ENCODE peak calls at places on chromosomes 1 and 21, in seven cellular contexts. One of them, this sample, is unnamed.

GRCh38 chr1:236810018-236810417 is 14.9 kb downstream of the MTR start:
- DNase-seq in GM23338: no peak
- DNase-seq in tibial nerve: no peak
- DNase-seq in A549: no peak
- DNase-seq in cardiac muscle cell: no peak
- DNase-seq in brain microvascular endothelial cell: no peak
- DNase-seq in SJSA1: no peak
- DNase-seq in this sample: no peak

GRCh38 chr1:116680752-116681151 is 13.2 kb upstream of the IGSF3 start:
- DNase-seq in GM23338: no peak
- DNase-seq in tibial nerve: no peak
- DNase-seq in A549: no peak
- DNase-seq in cardiac muscle cell: no peak
- DNase-seq in brain microvascular endothelial cell: no peak
- DNase-seq in SJSA1: no peak
- DNase-seq in this sample: no peak

GRCh38 chr1:212514056-212514614 is 81.4 kb downstream of the NENF start:
- DNase-seq in GM23338: peak
- DNase-seq in tibial nerve: no peak
- DNase-seq in A549: peak
- DNase-seq in cardiac muscle cell: peak
- DNase-seq in brain microvascular endothelial cell: peak
- DNase-seq in SJSA1: peak
- DNase-seq in this sample: peak

GRCh38 chr1:69858534-69858933 is 290.8 kb downstream of the LRRC7 start:
- DNase-seq in GM23338: no peak
- DNase-seq in tibial nerve: no peak
- DNase-seq in A549: no peak
- DNase-seq in cardiac muscle cell: peak
- DNase-seq in brain microvascular endothelial cell: peak
- DNase-seq in SJSA1: no peak
- DNase-seq in this sample: no peak

GRCh38 chr1:217095050-217095622 is 371.9 kb upstream of the ESRRG start:
- DNase-seq in GM23338: no peak
- DNase-seq in tibial nerve: no peak
- DNase-seq in A549: no peak
- DNase-seq in cardiac muscle cell: no peak
- DNase-seq in brain microvascular endothelial cell: no peak
- DNase-seq in SJSA1: no peak
- DNase-seq in this sample: no peak

GRCh38 chr1:218383681-218384080 is 38.5 kb downstream of the TGFB2 start:
- DNase-seq in GM23338: no peak
- DNase-seq in tibial nerve: no peak
- DNase-seq in A549: no peak
- DNase-seq in cardiac muscle cell: peak
- DNase-seq in brain microvascular endothelial cell: no peak
- DNase-seq in SJSA1: no peak
- DNase-seq in this sample: no peak

GRCh38 chr1:70101774-70102173 is 103.6 kb downstream of the LRRC40 start:
- DNase-seq in GM23338: peak
- DNase-seq in tibial nerve: no peak
- DNase-seq in A549: no peak
- DNase-seq in cardiac muscle cell: no peak
- DNase-seq in brain microvascular endothelial cell: no peak
- DNase-seq in SJSA1: no peak
- DNase-seq in this sample: no peak

GRCh38 chr1:195202271-195202670 is 1406.0 kb downstream of the KCNT2 start:
- DNase-seq in GM23338: no peak
- DNase-seq in tibial nerve: no peak
- DNase-seq in A549: no peak
- DNase-seq in cardiac muscle cell: no peak
- DNase-seq in brain microvascular endothelial cell: no peak
- DNase-seq in SJSA1: no peak
- DNase-seq in this sample: no peak

GRCh38 chr1:10537082-10537766 is 62.5 kb downstream of the PEX14 start:
- DNase-seq in GM23338: no peak
- DNase-seq in tibial nerve: no peak
- DNase-seq in A549: no peak
- DNase-seq in cardiac muscle cell: no peak
- DNase-seq in brain microvascular endothelial cell: no peak
- DNase-seq in SJSA1: no peak
- DNase-seq in this sample: no peak

GRCh38 chr1:212179394-212180076 is 105.7 kb upstream of the PPP2R5A start:
- DNase-seq in GM23338: no peak
- DNase-seq in tibial nerve: no peak
- DNase-seq in A549: peak
- DNase-seq in cardiac muscle cell: peak
- DNase-seq in brain microvascular endothelial cell: peak
- DNase-seq in SJSA1: peak
- DNase-seq in this sample: no peak

GRCh38 chr1:18668750-18669404 is 38.2 kb downstream of the PAX7 start:
- DNase-seq in GM23338: no peak
- DNase-seq in tibial nerve: no peak
- DNase-seq in A549: peak
- DNase-seq in cardiac muscle cell: no peak
- DNase-seq in brain microvascular endothelial cell: no peak
- DNase-seq in SJSA1: no peak
- DNase-seq in this sample: no peak

GRCh38 chr1:116694524-116694923 is 27.0 kb upstream of the IGSF3 start:
- DNase-seq in GM23338: no peak
- DNase-seq in tibial nerve: no peak
- DNase-seq in A549: no peak
- DNase-seq in cardiac muscle cell: no peak
- DNase-seq in brain microvascular endothelial cell: no peak
- DNase-seq in SJSA1: no peak
- DNase-seq in this sample: no peak

GRCh38 chr1:37394574-37395464 is 79.6 kb upstream of the ZC3H12A start:
- DNase-seq in GM23338: peak
- DNase-seq in tibial nerve: no peak
- DNase-seq in A549: no peak
- DNase-seq in cardiac muscle cell: no peak
- DNase-seq in brain microvascular endothelial cell: no peak
- DNase-seq in SJSA1: no peak
- DNase-seq in this sample: no peak

GRCh38 chr1:98304888-98305287 is 356.6 kb upstream of the SNX7 start:
- DNase-seq in GM23338: no peak
- DNase-seq in tibial nerve: no peak
- DNase-seq in A549: no peak
- DNase-seq in cardiac muscle cell: peak
- DNase-seq in brain microvascular endothelial cell: no peak
- DNase-seq in SJSA1: no peak
- DNase-seq in this sample: no peak

GRCh38 chr21:16420086-16420724 is 690.4 kb downstream of the USP25 start:
- DNase-seq in GM23338: no peak
- DNase-seq in tibial nerve: peak
- DNase-seq in A549: no peak
- DNase-seq in cardiac muscle cell: peak
- DNase-seq in brain microvascular endothelial cell: peak
- DNase-seq in SJSA1: peak
- DNase-seq in this sample: no peak

GRCh38 chr1:213679153-213679552 is 308.6 kb upstream of the PROX1 start:
- DNase-seq in GM23338: no peak
- DNase-seq in tibial nerve: no peak
- DNase-seq in A549: no peak
- DNase-seq in cardiac muscle cell: no peak
- DNase-seq in brain microvascular endothelial cell: no peak
- DNase-seq in SJSA1: no peak
- DNase-seq in this sample: no peak

GRCh38 chr1:155277896-155278688 is 829 bp downstream of the HCN3 start:
- DNase-seq in GM23338: peak
- DNase-seq in tibial nerve: no peak
- DNase-seq in A549: peak
- DNase-seq in cardiac muscle cell: peak
- DNase-seq in brain microvascular endothelial cell: no peak
- DNase-seq in SJSA1: peak
- DNase-seq in this sample: peak

GRCh38 chr21:18810136-18810535 is 406.6 kb upstream of the TMPRSS15 start:
- DNase-seq in GM23338: peak
- DNase-seq in tibial nerve: no peak
- DNase-seq in A549: no peak
- DNase-seq in cardiac muscle cell: no peak
- DNase-seq in brain microvascular endothelial cell: no peak
- DNase-seq in SJSA1: no peak
- DNase-seq in this sample: no peak

GRCh38 chr1:35808376-35809155 is 750 bp downstream of the AGO4 start:
- DNase-seq in GM23338: peak
- DNase-seq in tibial nerve: no peak
- DNase-seq in A549: peak
- DNase-seq in cardiac muscle cell: peak
- DNase-seq in brain microvascular endothelial cell: peak
- DNase-seq in SJSA1: peak
- DNase-seq in this sample: no peak

DNA sequence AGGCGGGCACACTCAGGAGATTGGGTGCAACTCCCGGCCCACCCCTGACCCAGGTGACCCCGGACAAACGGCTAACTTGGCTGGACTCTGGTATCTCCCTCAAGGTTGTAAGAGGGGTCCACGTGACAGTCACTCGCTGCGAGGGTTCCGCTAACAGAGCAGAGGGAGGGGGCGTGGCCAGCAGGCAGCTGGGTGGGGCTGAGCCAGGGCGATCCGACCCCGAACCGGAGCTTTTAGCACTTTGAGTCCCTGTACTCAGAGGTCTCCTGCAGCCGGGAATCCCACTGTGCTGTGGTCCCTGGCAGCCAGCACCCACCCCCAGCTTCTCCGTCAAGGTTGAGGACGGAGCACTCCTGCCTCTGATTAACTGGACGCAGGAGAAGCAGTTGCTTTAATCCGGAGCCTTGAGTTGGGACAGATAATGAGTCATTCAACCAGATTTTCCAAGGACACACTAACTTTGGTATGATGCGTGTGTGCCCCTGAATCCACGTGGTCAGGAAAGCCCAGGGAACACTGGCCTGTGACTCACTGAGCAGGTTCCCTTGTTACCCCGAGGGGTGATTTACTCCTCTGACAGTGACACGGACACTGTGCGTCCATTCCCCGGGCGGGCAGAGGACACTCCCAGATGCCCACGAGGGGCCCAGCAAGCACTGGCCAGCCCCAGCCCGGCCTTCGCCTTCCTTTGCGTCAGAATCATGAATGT is 16.8 kb downstream of the TRPM2 start:
- DNase-seq in GM23338: peak
- DNase-seq in tibial nerve: peak
- DNase-seq in A549: peak
- DNase-seq in cardiac muscle cell: peak
- DNase-seq in brain microvascular endothelial cell: peak
- DNase-seq in SJSA1: peak
- DNase-seq in this sample: no peak
- H3K4me3 ChIP-seq in GM23338: peak
- H3K4me3 ChIP-seq in tibial nerve: no peak
- H3K4me3 ChIP-seq in A549: peak
- H3K4me3 ChIP-seq in cardiac muscle cell: peak
- H3K4me3 ChIP-seq in brain microvascular endothelial cell: no peak
- H3K4me3 ChIP-seq in SJSA1: no peak
- H3K4me3 ChIP-seq in this sample: peak

DNA sequence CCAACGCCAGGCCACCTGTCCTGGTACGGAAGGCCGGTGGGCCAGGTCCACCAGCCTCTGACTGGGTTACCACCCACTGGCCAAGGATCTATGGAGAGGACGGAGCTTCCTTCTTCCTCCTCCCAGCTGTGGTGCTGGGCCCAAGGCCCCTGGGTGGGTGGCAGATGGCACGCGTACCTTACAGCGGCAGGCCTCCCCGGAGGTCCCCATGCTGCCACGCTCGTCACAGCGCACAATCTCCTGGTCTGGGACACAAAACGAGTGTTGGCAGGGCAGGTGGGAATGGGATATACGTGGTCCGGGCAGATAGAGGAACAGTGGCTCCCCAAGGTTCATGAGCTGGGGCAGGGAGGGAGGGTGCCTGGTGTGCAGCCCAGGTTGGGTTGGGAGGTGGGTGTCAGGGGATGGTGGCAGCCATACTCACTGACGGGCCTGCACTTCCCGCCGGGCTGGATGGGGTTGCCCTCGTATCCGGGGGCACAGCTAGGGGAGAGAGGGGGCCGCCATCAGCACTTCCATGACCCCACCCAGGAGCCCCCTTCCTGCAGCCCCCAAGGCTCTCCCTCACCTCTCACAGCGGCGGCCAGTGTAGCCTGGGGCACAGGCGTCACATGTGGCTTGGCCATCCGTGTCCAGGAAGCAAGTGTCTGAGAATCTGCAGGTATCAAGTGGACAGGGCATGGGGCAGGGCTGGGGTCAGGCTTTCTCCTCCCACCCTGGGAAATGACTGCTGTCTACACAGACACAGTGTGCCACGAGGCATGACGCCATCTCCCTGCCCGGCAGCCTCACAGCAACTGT is 58.9 kb downstream of the HSPG2 start:
- DNase-seq in GM23338: no peak
- DNase-seq in tibial nerve: no peak
- DNase-seq in A549: no peak
- DNase-seq in cardiac muscle cell: no peak
- DNase-seq in brain microvascular endothelial cell: no peak
- DNase-seq in SJSA1: no peak
- DNase-seq in this sample: no peak
- H3K27ac ChIP-seq in GM23338: no peak
- H3K27ac ChIP-seq in tibial nerve: peak
- H3K27ac ChIP-seq in A549: no peak
- H3K27ac ChIP-seq in cardiac muscle cell: no peak
- H3K27ac ChIP-seq in brain microvascular endothelial cell: no peak
- H3K27ac ChIP-seq in SJSA1: no peak
- H3K27ac ChIP-seq in this sample: no peak

GRCh38 chr21:37223804-37224345 is 43.3 kb downstream of the VPS26C start:
- DNase-seq in GM23338: no peak
- DNase-seq in tibial nerve: no peak
- DNase-seq in A549: no peak
- DNase-seq in cardiac muscle cell: no peak
- DNase-seq in brain microvascular endothelial cell: no peak
- DNase-seq in SJSA1: no peak
- DNase-seq in this sample: no peak

GRCh38 chr21:37219766-37220432 is 47.2 kb downstream of the VPS26C start:
- DNase-seq in GM23338: no peak
- DNase-seq in tibial nerve: no peak
- DNase-seq in A549: no peak
- DNase-seq in cardiac muscle cell: peak
- DNase-seq in brain microvascular endothelial cell: no peak
- DNase-seq in SJSA1: no peak
- DNase-seq in this sample: no peak

GRCh38 chr21:37220981-37221664 is 46.0 kb downstream of the VPS26C start:
- DNase-seq in GM23338: peak
- DNase-seq in tibial nerve: peak
- DNase-seq in A549: peak
- DNase-seq in cardiac muscle cell: peak
- DNase-seq in brain microvascular endothelial cell: peak
- DNase-seq in SJSA1: peak
- DNase-seq in this sample: peak

GRCh38 chr21:37224861-37225260 is 42.3 kb downstream of the VPS26C start:
- DNase-seq in GM23338: no peak
- DNase-seq in tibial nerve: no peak
- DNase-seq in A549: no peak
- DNase-seq in cardiac muscle cell: no peak
- DNase-seq in brain microvascular endothelial cell: no peak
- DNase-seq in SJSA1: no peak
- DNase-seq in this sample: no peak

GRCh38 chr21:37220433-37220980 is 46.6 kb downstream of the VPS26C start:
- DNase-seq in GM23338: peak
- DNase-seq in tibial nerve: no peak
- DNase-seq in A549: peak
- DNase-seq in cardiac muscle cell: peak
- DNase-seq in brain microvascular endothelial cell: peak
- DNase-seq in SJSA1: no peak
- DNase-seq in this sample: no peak
- H3K4me3 ChIP-seq in GM23338: peak
- H3K4me3 ChIP-seq in tibial nerve: peak
- H3K4me3 ChIP-seq in A549: peak
- H3K4me3 ChIP-seq in cardiac muscle cell: peak
- H3K4me3 ChIP-seq in brain microvascular endothelial cell: peak
- H3K4me3 ChIP-seq in SJSA1: peak
- H3K4me3 ChIP-seq in this sample: peak

GRCh38 chr1:151222130-151222529 is 23.8 kb downstream of the PIP5K1A start:
- DNase-seq in GM23338: no peak
- DNase-seq in tibial nerve: no peak
- DNase-seq in A549: no peak
- DNase-seq in cardiac muscle cell: peak
- DNase-seq in brain microvascular endothelial cell: no peak
- DNase-seq in SJSA1: no peak
- DNase-seq in this sample: no peak
- H3K27ac ChIP-seq in GM23338: peak
- H3K27ac ChIP-seq in tibial nerve: no peak
- H3K27ac ChIP-seq in A549: no peak
- H3K27ac ChIP-seq in cardiac muscle cell: no peak
- H3K27ac ChIP-seq in brain microvascular endothelial cell: no peak
- H3K27ac ChIP-seq in SJSA1: no peak
- H3K27ac ChIP-seq in this sample: no peak

This sample was measured in pancreas.